ENCODE peak calls at places on chromosome 1, in five cellular contexts. X is mucosa of descending colon, I is hepatocyte, W is GM23338, Q is SK-N-SH. D is an unnamed sample. For H3K4me1, the result is how much of the 10 kb centered on the place peaks cover.

GRCh38 chr1:68141079-68141800 is 90.8 kb upstream of the DIRAS3 start:
- DNase-seq in X (no peak), I (peak), W (peak), Q (no peak), D (no peak)

GRCh38 chr1:22841754-22842370 is 130.8 kb downstream of the LACTBL1 start:
- DNase-seq in X (no peak), I (no peak), W (no peak), Q (no peak), D (no peak)

GRCh38 chr1:178599745-178600144 is 86.8 kb downstream of the TEX35 start:
- DNase-seq in X (no peak), I (no peak), W (no peak), Q (no peak), D (no peak)

GRCh38 chr1:116628448-116628847 is 39.1 kb downstream of the IGSF3 start:
- DNase-seq in X (no peak), I (no peak), W (no peak), Q (no peak), D (no peak)

GRCh38 chr1:237000191-237000590 is 4.0 kb downstream of the MT1HL1 start:
- DNase-seq in X (no peak), I (no peak), W (no peak), Q (no peak), D (no peak)

GRCh38 chr1:209926045-209926444 is 12.0 kb upstream of the SYT14 start:
- DNase-seq in X (no peak), I (no peak), W (no peak), Q (peak), D (no peak)

GRCh38 chr1:41666991-41667631 is 182.6 kb upstream of the EDN2 start:
- DNase-seq in X (peak), I (no peak), W (no peak), Q (no peak), D (no peak)

GRCh38 chr1:46278807-46279206 is 24.6 kb downstream of the LRRC41 start:
- DNase-seq in X (no peak), I (no peak), W (no peak), Q (no peak), D (no peak)

GRCh38 chr1:40690919-40691537 is 476 bp upstream of the NFYC start:
- DNase-seq in X (no peak), I (no peak), W (no peak), Q (no peak), D (no peak)

GRCh38 chr1:90826024-90826423 is 108.9 kb upstream of the BARHL2 start:
- DNase-seq in X (no peak), I (no peak), W (no peak), Q (no peak), D (no peak)

GRCh38 chr1:147849097-147849873 is 53.3 kb upstream of the GJA8 start:
- DNase-seq in X (no peak), I (peak), W (peak), Q (no peak), D (no peak)

GRCh38 chr1:37052120-37052519 is 17.8 kb upstream of the GRIK3 start:
- DNase-seq in X (no peak), I (no peak), W (no peak), Q (no peak), D (no peak)

GRCh38 chr1:231091853-231092301 is 51.8 kb upstream of the FAM89A start:
- DNase-seq in X (peak), I (peak), W (peak), Q (no peak), D (peak)

GRCh38 chr1:112533029-112533428 is 24.3 kb downstream of the WNT2B start:
- DNase-seq in X (no peak), I (no peak), W (peak), Q (no peak), D (no peak)

GRCh38 chr1:234368320-234369032 is 4.8 kb upstream of the COA6 start:
- DNase-seq in X (no peak), I (no peak), W (no peak), Q (no peak), D (no peak)

GRCh38 chr1:157113631-157114030 is 14.0 kb upstream of the ETV3L start:
- DNase-seq in X (no peak), I (no peak), W (peak), Q (no peak), D (no peak)

GRCh38 chr1:2459757-2460156 is 16.3 kb upstream of the PLCH2 start:
- DNase-seq in X (no peak), I (peak), W (no peak), Q (peak), D (no peak)

GRCh38 chr1:233718057-233718456 is 104.2 kb downstream of the KCNK1 start:
- DNase-seq in X (no peak), I (no peak), W (no peak), Q (no peak), D (no peak)

GRCh38 chr1:116331523-116331922 is 41.5 kb upstream of the ATP1A1 start:
- DNase-seq in X (no peak), I (no peak), W (no peak), Q (no peak), D (no peak)

GRCh38 chr1:176073524-176074157 is 133.4 kb downstream of the COP1 start:
- DNase-seq in X (peak), I (peak), W (peak), Q (peak), D (peak)

GRCh38 chr1:118325545-118326225 is 140.7 kb upstream of the SPAG17 start:
- DNase-seq in X (no peak), I (no peak), W (no peak), Q (no peak), D (no peak)

GRCh38 chr1:226482975-226483660 is 65.4 kb upstream of the STUM start:
- DNase-seq in X (no peak), I (peak), W (no peak), Q (peak), D (no peak)

GRCh38 chr1:113809651-113810602 is 2.3 kb downstream of the RSBN1 start:
- DNase-seq in X (peak), I (peak), W (no peak), Q (no peak), D (no peak)

GRCh38 chr1:85297538-85297854 is 21.1 kb upstream of the BCL10 start:
- DNase-seq in X (no peak), I (no peak), W (no peak), Q (no peak), D (no peak)

GRCh38 chr1:67534627-67535065 is 104.4 kb upstream of the SERBP1 start:
- DNase-seq in X (no peak), I (peak), W (no peak), Q (no peak), D (no peak)

GRCh38 chr1:214102907-214103306 is 115.1 kb downstream of the PROX1 start:
- DNase-seq in X (no peak), I (peak), W (no peak), Q (no peak), D (no peak)

GRCh38 chr1:29703596-29703995 is 467.3 kb downstream of the PTPRU start:
- DNase-seq in X (peak), I (peak), W (peak), Q (peak), D (peak)

GRCh38 chr1:119924948-119925898 is 28.9 kb upstream of the ADAM30 start:
- DNase-seq in X (no peak), I (no peak), W (no peak), Q (no peak), D (no peak)

GRCh38 chr1:7956218-7957032 is 5.1 kb upstream of the PARK7 start:
- DNase-seq in X (no peak), I (no peak), W (no peak), Q (no peak), D (no peak)

GRCh38 chr1:154556422-154556821 is 2.0 kb downstream of the UBE2Q1 start:
- DNase-seq in X (no peak), I (no peak), W (peak), Q (no peak), D (no peak)

GRCh38 chr1:23196627-23197328 is 20.5 kb downstream of the HTR1D start:
- DNase-seq in X (no peak), I (peak), W (peak), Q (no peak), D (no peak)

GRCh38 chr1:35931424-35932157 is 686 bp downstream of the AGO3 start:
- DNase-seq in X (peak), I (peak), W (no peak), Q (peak), D (no peak)

GRCh38 chr1:25797939-25798338 is 2.1 kb upstream of the SELENON start:
- DNase-seq in X (no peak), I (no peak), W (peak), Q (peak), D (no peak)
- TF ChIP-seq CTCF in X (peak), I (peak), W (peak), Q (peak), D (peak)

DNA sequence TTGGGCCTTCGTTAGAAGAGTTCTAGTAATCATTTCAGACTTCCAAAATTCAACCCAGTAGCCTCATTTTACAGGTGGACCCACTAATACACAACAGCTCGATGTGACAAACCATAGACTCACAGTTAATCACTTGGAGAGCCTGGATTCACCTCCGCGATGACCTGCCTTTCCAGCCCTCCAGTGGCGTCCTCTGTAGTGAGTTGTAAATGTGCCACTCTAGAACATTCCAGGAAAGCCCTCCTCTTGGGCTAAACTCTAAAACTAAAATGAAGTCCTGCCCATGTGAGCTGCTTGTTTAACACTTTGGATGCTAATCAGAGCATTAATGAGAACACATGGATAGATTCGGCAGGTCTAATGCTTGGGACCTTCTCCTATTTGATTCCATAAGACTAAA is 140.7 kb downstream of the DHRS3 start:
- DNase-seq in X (no peak), I (no peak), W (no peak), Q (no peak), D (no peak)
- H3K4me1 ChIP-seq in X (half or more), I (half or more), W (under half), Q (under half), D (under half)

GRCh38 chr1:11535316-11535715 is 56.4 kb downstream of the DISP3 start:
- DNase-seq in X (no peak), I (no peak), W (no peak), Q (no peak), D (no peak)

GRCh38 chr1:11536573-11537379 is 57.8 kb downstream of the DISP3 start:
- DNase-seq in X (no peak), I (no peak), W (no peak), Q (no peak), D (no peak)

GRCh38 chr1:11537380-11537764 is 58.4 kb downstream of the DISP3 start:
- DNase-seq in X (no peak), I (no peak), W (no peak), Q (no peak), D (no peak)

GRCh38 chr1:11534846-11535245 is 55.9 kb downstream of the DISP3 start:
- DNase-seq in X (no peak), I (no peak), W (no peak), Q (no peak), D (no peak)

GRCh38 chr1:11535761-11536572 is 57.0 kb downstream of the DISP3 start:
- DNase-seq in X (no peak), I (no peak), W (no peak), Q (no peak), D (no peak)
- TF ChIP-seq CTCF in X (no peak), I (no peak), W (no peak), Q (no peak), D (no peak)

DNA sequence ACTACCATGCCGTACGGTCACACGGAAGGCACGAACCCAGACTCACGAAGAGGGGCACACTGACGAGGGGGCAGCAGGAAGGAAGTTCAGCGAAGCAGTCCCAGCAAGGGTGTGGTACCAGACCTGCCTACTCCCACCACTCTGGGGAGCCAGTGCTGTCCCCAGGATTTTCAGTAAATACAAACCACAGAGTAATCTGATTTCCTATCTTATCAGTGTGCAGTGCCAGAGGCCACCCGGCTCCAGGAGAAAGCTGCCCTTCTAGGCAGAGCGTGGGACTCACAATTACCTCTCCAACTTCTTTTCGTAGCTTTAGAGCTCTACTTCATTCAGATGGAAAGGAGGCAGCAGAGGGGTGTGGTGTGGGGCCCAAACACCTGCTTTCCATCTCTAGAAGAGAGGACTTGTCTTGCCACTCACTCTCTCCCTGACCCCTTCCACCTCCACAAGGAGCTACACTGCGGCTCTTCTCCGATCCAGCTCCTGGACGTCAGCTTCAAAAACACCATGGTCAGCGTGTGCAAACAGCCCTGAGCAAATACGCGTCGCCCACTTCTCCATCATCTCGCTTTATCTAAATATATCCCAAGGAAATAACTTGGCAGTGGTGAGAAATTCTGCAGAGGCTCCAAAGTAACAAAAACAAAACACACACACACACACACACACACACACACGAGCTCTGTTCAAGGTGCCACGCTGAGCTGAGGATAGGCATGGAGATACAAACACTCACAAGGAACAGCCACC is 98.5 kb downstream of the MRPL37 start:
- DNase-seq in X (no peak), I (no peak), W (peak), Q (peak), D (no peak)
- H3K4me1 ChIP-seq in X (under half), I (under half), W (half or more), Q (under half), D (under half)

GRCh38 chr1:6180215-6180577 is at the start of gene CHD5:
- DNase-seq in X (no peak), I (peak), W (peak), Q (peak), D (peak)
- TF ChIP-seq CTCF in X (no peak), I (no peak), W (peak), Q (peak), D (no peak)

GRCh38 chr1:228082975-228083870 is 715 bp downstream of the ARF1 start:
- DNase-seq in X (peak), I (peak), W (peak), Q (peak), D (peak)

GRCh38 chr1:228079601-228080263 is 2.8 kb upstream of the ARF1 start:
- DNase-seq in X (no peak), I (no peak), W (no peak), Q (no peak), D (peak)

GRCh38 chr1:228081144-228081543 is 1.4 kb upstream of the ARF1 start:
- DNase-seq in X (no peak), I (no peak), W (no peak), Q (peak), D (no peak)

GRCh38 chr1:228082260-228082974 is at the start of gene ARF1:
- DNase-seq in X (peak), I (peak), W (peak), Q (peak), D (peak)

DNA sequence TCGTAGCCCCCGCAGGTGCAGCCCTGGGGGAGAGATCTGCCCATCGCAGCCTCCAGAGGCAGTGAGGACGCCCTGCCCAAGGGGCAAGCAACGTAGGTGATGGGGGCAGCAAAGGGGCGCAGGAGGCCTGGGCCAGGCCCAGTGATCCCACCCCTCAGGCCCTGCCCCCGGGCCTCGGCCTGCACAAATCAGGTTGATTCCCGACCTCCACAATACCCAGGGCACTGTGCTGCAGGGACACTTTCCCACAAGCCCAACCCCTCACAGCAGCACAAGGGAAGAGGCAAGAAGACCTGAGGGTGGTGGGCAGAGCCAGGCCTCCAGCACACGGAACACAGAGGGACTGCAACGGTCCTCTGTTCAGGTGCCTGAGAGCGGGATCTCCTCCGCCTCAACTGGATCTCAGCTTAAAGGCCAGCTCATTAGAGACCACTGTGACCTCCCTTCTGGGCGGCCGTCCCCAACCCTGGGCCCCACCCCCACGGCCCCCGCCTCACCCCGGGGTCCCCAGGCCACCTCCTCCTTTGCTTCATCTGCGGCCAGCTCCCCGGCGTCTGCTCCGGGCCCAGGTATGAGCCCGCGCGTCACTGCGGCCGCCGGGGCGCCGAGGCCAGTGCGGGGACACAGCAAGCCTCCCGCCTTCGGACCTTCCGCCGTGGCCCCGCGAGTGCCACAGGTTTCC is 789 bp upstream of the ARF1 start:
- DNase-seq in X (no peak), I (peak), W (peak), Q (peak), D (no peak)
- H3K4me1 ChIP-seq in X (under half), I (under half), W (under half), Q (under half), D (under half)

DNA sequence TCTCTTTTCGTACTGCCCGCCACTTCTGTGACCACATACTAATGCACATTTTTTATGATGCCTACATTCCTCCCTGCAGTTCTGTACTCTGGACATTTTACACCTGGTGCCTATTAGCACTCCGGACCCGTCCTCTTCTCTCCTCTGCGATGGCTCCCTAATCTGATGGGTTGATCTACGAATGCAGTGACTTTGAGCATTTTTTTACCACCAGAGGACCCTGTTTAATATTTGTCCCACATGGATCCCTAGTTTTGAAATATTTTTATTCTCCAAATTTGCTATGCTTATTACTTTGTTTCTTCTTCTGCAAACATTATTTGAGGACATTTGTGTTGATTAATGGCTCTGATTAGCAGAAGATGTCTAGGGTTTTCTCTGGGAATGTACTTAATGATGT is 5.2 kb downstream of the PPFIA4 start:
- DNase-seq in X (no peak), I (no peak), W (no peak), Q (no peak), D (no peak)
- TF ChIP-seq CTCF in X (no peak), I (peak), W (peak), Q (no peak), D (peak)